ENCODE peak calls at places on chromosomes 4 and X, in four cellular contexts. W is K562, X is HepG2, D is IMR-90. P is an unnamed sample.

GRCh38 chr4:6200011-6200921 is at the start of gene JAKMIP1:
- DNase-seq in X (peak; percentile 25), W (peak; percentile 99), D (peak; percentile 46), P (peak; percentile 57)

GRCh38 chr4:3375688-3376087 is 66.1 kb upstream of the HGFAC start:
- DNase-seq in D (peak; percentile 89), X (no peak), W (no peak), P (no peak)

GRCh38 chrX:101219116-101219839 is at the start of gene DRP2:
- DNase-seq in D (peak; percentile 58), W (no peak), X (no peak), P (peak; percentile 4)

GRCh38 chr4:119521306-119521705 is 107.3 kb downstream of the PDE5A start:
- DNase-seq in D (no peak), X (peak; percentile 18), W (no peak), P (no peak)

GRCh38 chrX:130172127-130172834 is 519 bp downstream of the RAB33A start:
- DNase-seq in W (no peak), D (no peak), X (no peak), P (no peak)

GRCh38 chr4:37748546-37748945 is 62.4 kb upstream of the RELL1 start:
- DNase-seq in D (no peak), W (no peak), X (no peak), P (no peak)

GRCh38 chrX:8879750-8880149 is 78.6 kb upstream of the FAM9A start:
- DNase-seq in D (peak; percentile 3), X (peak; percentile 1), W (peak; percentile 35), P (peak; percentile 26)

GRCh38 chrX:44904542-44905115 is 31.6 kb downstream of the KDM6A start:
- DNase-seq in D (no peak), W (no peak), X (no peak), P (no peak)

GRCh38 chr4:78057600-78058560 is 757 bp downstream of the FRAS1 start:
- DNase-seq in W (no peak), D (peak; percentile 13), X (peak; percentile 54), P (peak; percentile 10)

GRCh38 chrX:38805294-38806053 is 4.2 kb downstream of the MID1IP1 start:
- DNase-seq in D (peak; percentile 75), W (peak; percentile 51), X (peak; percentile 56), P (peak; percentile 21)

GRCh38 chr4:78437608-78438088 is 113.9 kb upstream of the ANXA3 start:
- DNase-seq in D (no peak), X (no peak), W (no peak), P (no peak)

GRCh38 chr4:79247695-79248394 is 78.0 kb downstream of the NAA11 start:
- DNase-seq in W (no peak), D (no peak), X (no peak), P (no peak)

GRCh38 chr4:156378053-156378665 is 424.5 kb upstream of the CTSO start:
- DNase-seq in D (peak; percentile 71), X (peak; percentile 2), W (no peak), P (peak; percentile 14)

GRCh38 chr4:59044316-59044715 is 1934.1 kb upstream of the IGFBP7 start:
- DNase-seq in W (no peak), X (no peak), D (no peak), P (no peak)

GRCh38 chr4:6494431-6495295 is 22.2 kb upstream of the PPP2R2C start:
- DNase-seq in X (no peak), D (no peak), W (no peak), P (no peak)

GRCh38 chr4:4766570-4766969 is 92.9 kb upstream of the MSX1 start:
- DNase-seq in W (no peak), D (no peak), X (no peak), P (no peak)

GRCh38 chr4:30821891-30822612 is 101.9 kb downstream of the PCDH7 start:
- DNase-seq in D (peak; percentile 72), W (no peak), X (no peak), P (peak; percentile 0)

GRCh38 chrX:78658851-78659744 is at the start of gene RTL3:
- DNase-seq in W (no peak), D (peak; percentile 78), X (no peak), P (no peak)

DNA sequence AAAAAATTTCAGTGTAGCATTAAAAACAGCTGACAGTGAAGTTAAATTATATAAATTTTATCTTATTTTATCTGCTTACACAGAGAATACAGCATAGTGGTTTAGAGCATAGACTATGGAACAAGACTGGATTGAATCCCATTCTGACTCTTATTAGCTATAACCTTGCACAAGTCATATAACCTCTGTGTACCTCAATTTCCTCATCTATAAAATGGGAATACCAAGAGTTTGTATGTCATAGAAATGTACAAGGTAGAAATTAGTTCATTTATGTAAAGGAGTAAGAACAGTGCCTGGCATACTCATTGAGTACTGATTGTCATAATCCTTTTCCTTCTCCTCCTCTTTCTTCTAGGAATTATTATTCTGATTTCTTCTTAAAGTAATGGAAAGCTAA is 25.7 kb downstream of the FAM13A start:
- DNase-seq in D (no peak), X (no peak), W (no peak), P (no peak)
- H3K4me2 ChIP-seq in D (no peak overlapping the region), X (no peak overlapping the region), W (no peak overlapping the region), P (no peak overlapping the region)

DNA sequence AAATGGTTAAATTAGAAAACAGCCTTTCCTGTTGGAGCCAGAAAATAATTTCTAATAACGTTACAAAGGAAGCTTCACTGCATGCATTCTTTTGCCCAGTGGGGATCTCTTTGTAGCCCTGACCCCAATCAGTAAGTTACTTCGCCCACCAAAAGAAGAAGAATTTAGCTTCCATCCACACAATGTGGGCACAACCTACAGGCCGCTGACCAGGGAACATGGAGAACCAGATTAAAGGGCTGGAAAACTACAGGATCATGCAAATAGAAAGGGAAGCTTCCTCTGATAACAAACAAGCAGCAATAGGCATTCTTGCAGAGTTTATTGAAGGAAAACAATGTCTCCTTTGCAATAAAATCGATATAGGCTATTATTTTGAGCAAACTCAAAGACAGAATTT is 21.3 kb upstream of the TSPAN5 start:
- DNase-seq in W (no peak), X (no peak), D (no peak), P (no peak)
- TF ChIP-seq MAZ in W (no peak), X (no peak), D (no peak), P (no peak)

DNA sequence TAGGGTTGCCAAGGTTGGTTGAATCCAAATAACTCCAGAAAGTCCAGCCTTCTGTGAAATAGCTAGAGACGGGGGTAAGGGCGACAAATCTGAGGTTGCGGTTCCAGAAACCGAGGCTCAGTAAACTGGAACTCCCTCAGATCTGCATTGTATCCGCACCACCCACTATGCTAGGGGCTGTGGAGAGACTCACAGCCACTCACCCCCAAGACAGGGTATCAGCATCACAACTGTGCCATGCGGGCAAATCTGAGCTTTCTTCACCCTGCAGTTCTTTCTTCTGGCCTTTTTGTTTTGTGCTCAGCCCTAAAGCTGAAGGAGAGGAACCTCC is 581 bp downstream of the CA5B start:
- DNase-seq in D (no peak), W (no peak), X (no peak), P (no peak)
- H3K4me2 ChIP-seq in D (peak overlapping the region; percentile 59), W (no peak overlapping the region), X (no peak overlapping the region), P (peak overlapping the region; percentile 95)

GRCh38 chr4:24160358-24160757 is 270.5 kb upstream of the PPARGC1A start:
- DNase-seq in W (no peak), X (no peak), D (no peak), P (no peak)
- TF ChIP-seq MAZ in W (no peak), X (no peak), D (no peak), P (no peak)

GRCh38 chrX:13059676-13060499 is 15.5 kb upstream of the FAM9C start:
- DNase-seq in X (no peak), W (peak; percentile 66), D (peak; percentile 73), P (peak; percentile 36)

GRCh38 chrX:13064599-13065143 is 20.3 kb upstream of the FAM9C start:
- DNase-seq in X (no peak), W (no peak), D (peak; percentile 46), P (peak; percentile 8)

GRCh38 chrX:13055486-13055885 is 11.1 kb upstream of the FAM9C start:
- DNase-seq in D (no peak), X (no peak), W (no peak), P (no peak)

DNA sequence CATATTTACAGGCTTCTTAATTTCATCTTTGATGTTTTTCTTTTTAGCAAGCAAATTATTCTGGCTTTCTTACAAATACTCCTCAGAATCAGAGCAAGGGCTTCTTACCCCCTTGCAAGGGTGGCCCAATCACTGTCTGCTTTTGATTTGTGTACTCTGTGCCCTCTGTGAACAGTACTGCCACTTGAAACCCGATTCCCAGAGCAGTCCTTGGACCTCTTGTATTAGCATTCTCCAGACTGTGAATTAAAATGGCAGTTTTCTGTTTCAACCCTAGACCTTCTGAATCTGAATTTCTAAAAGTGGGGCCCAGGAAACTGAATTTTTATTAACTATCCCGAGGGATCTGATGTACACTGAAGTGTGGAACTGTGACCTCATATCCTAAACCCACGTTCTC is 14.8 kb upstream of the FAM9C start:
- DNase-seq in X (no peak), W (no peak), D (no peak), P (no peak)
- H3K4me2 ChIP-seq in X (no peak overlapping the region), W (peak overlapping the region; percentile 40), D (peak overlapping the region; percentile 44), P (peak overlapping the region; percentile 61)

GRCh38 chr4:140281828-140282227 is 91.6 kb upstream of the SCOC start:
- DNase-seq in X (no peak), D (peak; percentile 22), W (no peak), P (no peak)
- TF ChIP-seq MAZ in X (no peak), D (no peak), W (no peak), P (no peak)

GRCh38 chr4:184470785-184471110 is 3.6 kb downstream of the IRF2 start:
- DNase-seq in D (no peak), W (no peak), X (no peak), P (no peak)
- H3K4me2 ChIP-seq in D (no peak overlapping the region), W (no peak overlapping the region), X (no peak overlapping the region), P (no peak overlapping the region)

GRCh38 chrX:124274438-124275166 is 57.9 kb upstream of the TEX13D start:
- DNase-seq in X (no peak), W (peak; percentile 5), D (no peak), P (no peak)

GRCh38 chrX:124275167-124275894 is 57.1 kb upstream of the TEX13D start:
- DNase-seq in D (no peak), X (no peak), W (no peak), P (no peak)

GRCh38 chrX:124282580-124282979 is 49.9 kb upstream of the TEX13D start:
- DNase-seq in X (no peak), W (no peak), D (no peak), P (no peak)

DNA sequence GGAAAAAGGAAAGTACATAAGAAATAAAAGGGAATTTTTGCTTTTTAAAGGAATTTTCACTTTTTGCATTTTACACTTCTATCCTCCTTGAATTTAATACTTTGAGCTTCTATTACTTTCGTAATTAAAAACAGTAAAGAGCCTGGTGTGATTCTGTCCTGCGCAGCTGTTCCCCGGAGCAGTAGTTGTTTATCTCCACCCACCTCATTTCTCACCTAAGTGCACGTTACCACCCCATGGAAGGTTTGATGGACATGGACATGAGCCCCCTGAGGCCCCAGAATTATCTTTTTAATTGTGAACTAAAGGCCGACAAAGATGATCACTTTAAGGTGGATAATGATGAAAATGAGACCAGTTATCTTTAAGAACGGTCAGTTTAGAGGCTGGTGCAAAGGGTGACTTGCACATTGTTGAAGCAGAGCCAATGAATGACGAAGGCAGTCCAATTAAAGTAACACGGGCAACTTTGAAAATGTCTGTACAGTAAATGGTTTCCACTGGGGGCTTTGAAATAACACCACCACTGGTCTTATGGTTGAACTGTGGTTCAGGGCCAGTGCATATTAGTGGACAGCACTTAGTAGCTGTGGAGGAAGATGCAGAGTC is 52.1 kb upstream of the TEX13D start:
- DNase-seq in X (no peak), D (no peak), W (peak; percentile 7), P (peak; percentile 0)
- TF ChIP-seq MAZ in X (no peak), D (no peak), W (no peak), P (no peak)

P was measured in A549.